ENCODE peak calls at places on chromosomes 4 and X, in nine cellular contexts. L is BE2C; C is NCI-H1930; F is fibroblast of lung; Z is ELR; J is nucleus accumbens; O is GM23248; P is CD8-positive, alpha-beta memory T cell; W is Right ventricle myocardium superior. T is an unnamed sample.

GRCh38 chr4:150518559-150518958 is 63.4 kb upstream of the MAB21L2 start:
- DNase-seq in L (no peak), C (no peak), F (peak), Z (peak), J (no peak), O (peak), P (no peak), W (no peak), T (peak)

GRCh38 chr4:25505637-25505991 is 128.6 kb downstream of the ANAPC4 start:
- DNase-seq in L (no peak), C (no peak), F (no peak), Z (no peak), J (no peak), O (no peak), P (no peak), W (no peak), T (no peak)

GRCh38 chr4:159272341-159273125 is 169.7 kb downstream of the RAPGEF2 start:
- DNase-seq in L (no peak), C (no peak), F (peak), Z (no peak), J (no peak), O (no peak), P (no peak), W (no peak), T (peak)

GRCh38 chr4:134470544-134470943 is 269.0 kb upstream of the PABPC4L start:
- DNase-seq in L (peak), C (peak), F (peak), Z (peak), J (no peak), O (no peak), P (no peak), W (no peak), T (peak)

GRCh38 chr4:128670434-128670999 is 139.0 kb upstream of the JADE1 start:
- DNase-seq in L (no peak), C (no peak), F (no peak), Z (no peak), J (no peak), O (no peak), P (no peak), W (no peak), T (no peak)

GRCh38 chr4:103915224-103915869 is 195.6 kb upstream of the TACR3 start:
- DNase-seq in L (no peak), C (no peak), F (peak), Z (peak), J (no peak), O (peak), P (no peak), W (no peak), T (peak)

GRCh38 chrX:147217334-147217733 is 402.8 kb upstream of the CXorf51A start:
- DNase-seq in L (no peak), C (no peak), F (no peak), Z (no peak), J (no peak), O (no peak), P (no peak), W (no peak), T (no peak)

GRCh38 chrX:148672526-148672925 is 172.1 kb downstream of the AFF2 start:
- DNase-seq in L (no peak), C (no peak), F (no peak), Z (no peak), J (no peak), O (peak), P (no peak), W (no peak), T (no peak)

GRCh38 chrX:136209016-136209738 is 42.0 kb downstream of the MAP7D3 start:
- DNase-seq in L (peak), C (no peak), F (peak), Z (peak), J (no peak), O (peak), P (no peak), W (peak), T (peak)

GRCh38 chr4:66649236-66649635 is 896.1 kb downstream of the CENPC start:
- DNase-seq in L (no peak), C (no peak), F (no peak), Z (no peak), J (no peak), O (no peak), P (no peak), W (no peak), T (no peak)

T was measured in fibroblast of pulmonary artery.